ENCODE peak calls at places on chromosomes 16 and 17, in five cellular contexts. R is CD4-positive, CD25-positive, alpha-beta regulatory T cell; F is fibroblast of lung; M is GM23338; P is SK-N-SH. O is an unnamed sample. For H3K4me1, the result is how much of the 10 kb centered on the place peaks cover.

GRCh38 chr17:47199627-47200324 is 9.4 kb upstream of the MYL4 start:
- DNase-seq in R (no peak), P (no peak), M (no peak), F (no peak), O (no peak)

GRCh38 chr16:5336898-5337297 is 239.3 kb upstream of the EEF2KMT start:
- DNase-seq in P (no peak), M (no peak), F (no peak), R (no peak), O (no peak)

GRCh38 chr16:76639685-76640289 is 362.6 kb downstream of the CNTNAP4 start:
- DNase-seq in M (peak), F (peak), P (peak), R (no peak), O (peak)

GRCh38 chr16:11955713-11956123 is 9.3 kb upstream of the TNFRSF17 start:
- DNase-seq in F (peak), P (no peak), R (no peak), M (no peak), O (no peak)

GRCh38 chr17:37717627-37718382 is 27.1 kb downstream of the HNF1B start:
- DNase-seq in F (peak), P (no peak), R (no peak), M (no peak), O (no peak)

GRCh38 chr16:77282345-77282744 is 83.1 kb downstream of the SYCE1L start:
- DNase-seq in P (no peak), F (no peak), R (no peak), M (no peak), O (no peak)

GRCh38 chr17:73770115-73770848 is 126.0 kb upstream of the SDK2 start:
- DNase-seq in P (peak), R (no peak), M (no peak), F (peak), O (peak)

GRCh38 chr16:53769787-53770186 is 65.8 kb downstream of the FTO start:
- DNase-seq in P (no peak), R (no peak), F (no peak), M (no peak), O (no peak)

GRCh38 chr17:49260011-49260921 is 29.7 kb upstream of the PHOSPHO1 start:
- DNase-seq in R (peak), P (peak), M (peak), F (peak), O (peak)

GRCh38 chr16:89791278-89791995 is 25.0 kb downstream of the FANCA start:
- DNase-seq in F (no peak), R (no peak), P (no peak), M (no peak), O (no peak)

GRCh38 chr17:12907477-12907876 is 110.3 kb downstream of the ELAC2 start:
- DNase-seq in M (no peak), P (no peak), F (no peak), R (no peak), O (no peak)

GRCh38 chr17:11583306-11583992 is 14.8 kb upstream of the DNAH9 start:
- DNase-seq in R (no peak), M (no peak), P (no peak), F (no peak), O (no peak)

GRCh38 chr16:82769845-82770244 is 143.1 kb downstream of the CDH13 start:
- DNase-seq in M (no peak), R (no peak), P (no peak), F (no peak), O (no peak)

GRCh38 chr17:41796066-41796895 is 9.8 kb upstream of the JUP start:
- DNase-seq in P (no peak), M (no peak), F (no peak), R (no peak), O (no peak)

GRCh38 chr17:50843150-50843905 is 7.9 kb downstream of the WFIKKN2 start:
- DNase-seq in F (no peak), R (no peak), M (no peak), P (no peak), O (no peak)

GRCh38 chr16:78283668-78284251 is 184.3 kb downstream of the WWOX start:
- DNase-seq in R (no peak), F (no peak), P (no peak), M (no peak), O (no peak)

GRCh38 chr17:83195330-83196087 is 116.1 kb downstream of the METRNL start:
- DNase-seq in M (no peak), P (no peak), R (no peak), F (peak), O (peak)

GRCh38 chr17:36629252-36629847 is 28.0 kb downstream of the MRM1 start:
- DNase-seq in P (peak), F (peak), M (peak), R (peak), O (peak)

GRCh38 chr16:70390774-70391173 is 44.1 kb downstream of the DDX19A start:
- DNase-seq in R (no peak), P (no peak), F (no peak), M (no peak), O (no peak)

GRCh38 chr16:47886631-47887415 is 269.0 kb downstream of the ABCC12 start:
- DNase-seq in R (no peak), P (no peak), F (peak), M (no peak), O (no peak)

GRCh38 chr17:47708312-47708863 is 14.4 kb downstream of the TBKBP1 start:
- DNase-seq in F (no peak), P (no peak), M (peak), R (no peak), O (no peak)

GRCh38 chr17:77571562-77571981 is 386.9 kb upstream of the TNRC6C start:
- DNase-seq in R (peak), M (no peak), P (peak), F (peak), O (no peak)

GRCh38 chr17:65743313-65743665 is 181.8 kb upstream of the AXIN2 start:
- DNase-seq in R (no peak), P (no peak), F (peak), M (no peak), O (no peak)

GRCh38 chr16:20898938-20899502 is 1.1 kb downstream of the DCUN1D3 start:
- DNase-seq in F (peak), R (no peak), P (no peak), M (no peak), O (no peak)

GRCh38 chr16:23466162-23466885 is 13.3 kb upstream of the COG7 start:
- DNase-seq in R (no peak), P (no peak), M (no peak), F (peak), O (no peak)

GRCh38 chr17:50220811-50221210 is 19.4 kb upstream of the COL1A1 start:
- DNase-seq in R (no peak), M (no peak), F (no peak), P (no peak), O (no peak)

GRCh38 chr17:51044964-51045363 is 75.7 kb downstream of the SPAG9 start:
- DNase-seq in R (no peak), M (no peak), P (peak), F (peak), O (no peak)

GRCh38 chr17:66270106-66270505 is 32.3 kb upstream of the PRKCA start:
- DNase-seq in R (no peak), M (no peak), F (no peak), P (no peak), O (no peak)

GRCh38 chr16:4323845-4324478 is 8.1 kb downstream of the GLIS2 start:
- DNase-seq in P (peak), R (no peak), M (peak), F (peak), O (peak)

GRCh38 chr16:84687715-84688114 is 12.1 kb upstream of the USP10 start:
- DNase-seq in R (no peak), P (no peak), M (no peak), F (peak), O (no peak)

GRCh38 chr16:17408296-17408695 is 62.5 kb downstream of the XYLT1 start:
- DNase-seq in R (no peak), F (no peak), M (no peak), P (no peak), O (no peak)

DNA sequence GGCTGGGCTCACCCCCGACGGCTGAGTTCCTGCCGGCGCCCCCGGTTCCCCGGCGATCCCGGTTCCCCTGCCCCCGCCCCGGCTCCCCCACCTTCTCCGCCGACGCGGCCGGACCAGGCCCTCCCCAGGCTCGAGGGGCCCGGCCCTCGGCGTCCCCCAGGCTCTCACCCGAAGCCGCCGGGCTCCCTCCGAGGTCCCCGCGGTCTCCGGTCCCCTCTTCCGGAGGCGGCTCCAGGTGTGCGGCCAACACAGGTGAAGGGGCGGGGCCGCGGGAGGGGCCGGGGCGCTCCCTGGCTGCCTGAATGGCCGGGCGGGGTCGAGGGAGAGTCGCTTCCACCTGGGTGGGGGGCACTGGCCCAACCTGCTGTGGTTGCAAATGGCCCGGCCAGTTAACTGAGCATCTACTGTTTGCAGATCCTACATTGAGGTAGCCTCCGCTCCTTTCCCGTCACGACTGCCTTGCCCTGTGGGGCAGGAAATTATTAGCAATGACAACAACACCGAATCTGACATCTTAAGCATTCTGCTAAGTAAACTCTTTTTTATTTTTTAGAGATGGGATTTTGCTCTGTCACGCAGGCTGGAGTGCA is at the start of gene BICDL2:
- DNase-seq in R (no peak), M (peak), P (no peak), F (no peak), O (no peak)
- H3K4me3 ChIP-seq in R (no peak), M (peak), P (no peak), F (no peak), O (no peak)

DNA sequence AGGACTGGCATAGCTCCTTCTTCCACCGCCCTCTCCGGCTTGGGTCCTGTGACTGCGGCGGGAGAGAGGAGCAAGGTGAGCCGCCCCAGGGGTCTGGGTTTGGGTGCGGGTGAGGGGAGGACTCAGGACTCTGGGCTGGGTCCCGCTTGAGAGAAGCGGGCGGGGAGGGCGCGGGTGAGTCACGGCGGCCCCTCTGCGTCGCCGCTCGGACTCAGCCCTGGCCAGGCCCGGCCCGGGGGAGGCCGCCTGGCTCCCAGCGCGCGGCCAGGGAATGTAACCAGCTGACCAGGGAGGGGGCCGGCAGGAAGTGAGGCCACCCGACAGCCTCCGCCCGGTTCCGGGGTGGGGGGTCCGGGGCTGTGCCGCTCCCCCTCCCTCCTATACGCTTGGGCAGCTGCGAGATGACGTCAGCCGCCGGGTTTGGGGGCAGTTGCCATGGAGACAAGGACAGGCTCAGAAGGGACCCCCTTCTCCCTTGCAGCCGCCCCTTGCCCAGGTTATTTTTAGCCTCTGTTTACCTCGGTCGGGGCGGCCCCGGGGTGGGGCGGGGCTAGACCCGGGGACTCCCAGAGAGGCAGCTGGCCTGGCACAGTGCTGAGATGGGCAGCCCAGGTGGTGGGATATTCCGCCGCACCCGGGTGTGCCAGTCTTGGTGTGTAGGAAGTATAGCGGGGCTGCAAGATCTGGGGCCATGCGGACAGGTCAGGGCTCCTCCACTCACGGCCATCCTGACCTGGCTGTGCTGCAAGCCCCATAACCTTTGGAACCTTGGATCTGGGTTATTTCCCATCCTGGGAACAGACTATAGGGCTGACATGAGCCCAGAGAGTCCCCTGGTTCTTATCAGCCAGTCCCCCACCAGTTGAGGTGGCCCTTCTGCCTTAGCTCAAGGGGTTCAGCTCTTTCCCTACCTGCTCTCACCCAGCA is 1.6 kb downstream of the RIPOR1 start:
- DNase-seq in M (peak), F (peak), R (no peak), P (peak), O (no peak)
- H3K4me1 ChIP-seq in M (under half), F (under half), R (under half), P (under half), O (under half)

GRCh38 chr17:60102632-60103047 is 23.9 kb upstream of the HEATR6 start:
- DNase-seq in M (no peak), F (peak), R (no peak), P (no peak), O (peak)
- H3K4me3 ChIP-seq in M (peak), F (peak), R (peak), P (no peak), O (peak)

DNA sequence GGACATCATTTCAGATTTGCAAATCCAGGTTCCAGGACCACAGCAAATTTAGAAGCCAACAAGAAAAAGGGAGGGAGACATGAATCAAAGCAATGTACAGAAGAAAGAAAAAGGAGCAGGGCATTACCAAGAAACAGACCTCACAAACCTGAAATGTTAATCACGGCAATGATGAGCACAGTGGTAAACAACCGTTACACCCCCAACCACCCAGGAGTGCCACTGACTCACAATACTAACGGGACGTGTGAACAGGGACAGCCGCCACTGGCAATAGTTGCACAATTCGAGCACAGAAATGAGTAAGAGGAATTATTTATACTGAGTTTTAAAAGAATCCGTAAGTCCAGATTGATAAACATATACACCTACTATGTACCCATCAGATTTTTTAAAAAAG is 13.8 kb downstream of the USP22 start:
- DNase-seq in P (no peak), R (no peak), F (peak), M (no peak), O (no peak)
- H3K4me1 ChIP-seq in P (under half), R (half or more), F (under half), M (under half), O (under half)